ENCODE peak calls at places on chromosome 1, in five cellular contexts. R is A549, G is body of pancreas, X is adrenal gland, E is lower leg skin. V is an unnamed sample.

GRCh38 chr1:220764757-220765156 is 16.6 kb downstream of the MTARC2 start:
- DNase-seq in R (no peak), G (no peak), X (no peak), E (no peak), V (no peak)

GRCh38 chr1:113453771-113454083 is 63.4 kb downstream of the MAGI3 start:
- DNase-seq in R (no peak), G (no peak), X (no peak), E (no peak), V (peak; percentile 6)

GRCh38 chr1:30757976-30758688 is 558 bp upstream of the LAPTM5 start:
- DNase-seq in R (no peak), G (no peak), X (no peak), E (no peak), V (peak; percentile 64)

GRCh38 chr1:66388918-66389317 is 145.0 kb upstream of the SGIP1 start:
- DNase-seq in R (no peak), G (no peak), X (no peak), E (no peak), V (no peak)

GRCh38 chr1:177950506-177950905 is 19.4 kb downstream of the SEC16B start:
- DNase-seq in R (no peak), G (no peak), X (no peak), E (no peak), V (no peak)

GRCh38 chr1:227666286-227666685 is 68.8 kb downstream of the JMJD4 start:
- DNase-seq in R (no peak), G (no peak), X (no peak), E (no peak), V (no peak)

GRCh38 chr1:27605796-27606707 is 2.1 kb upstream of the AHDC1 start:
- DNase-seq in R (peak; percentile 26), G (peak; percentile 57), X (peak; percentile 70), E (no peak), V (peak; percentile 79)

GRCh38 chr1:181033128-181033798 is 520 bp upstream of the MR1 start:
- DNase-seq in R (no peak), G (peak; percentile 34), X (peak; percentile 57), E (peak; percentile 88), V (no peak)

GRCh38 chr1:240611619-240612490 is at the start of gene GREM2:
- DNase-seq in R (peak; percentile 31), G (peak; percentile 27), X (peak; percentile 42), E (peak; percentile 88), V (no peak)

GRCh38 chr1:48036693-48037386 is 39.7 kb upstream of the TRABD2B start:
- DNase-seq in R (no peak), G (no peak), X (no peak), E (peak; percentile 54), V (no peak)

GRCh38 chr1:207619833-207620572 is 24.9 kb upstream of the CR1L start:
- DNase-seq in R (peak; percentile 28), G (peak; percentile 25), X (peak; percentile 28), E (no peak), V (peak; percentile 77)

GRCh38 chr1:77459881-77460280 is 178.1 kb downstream of the AK5 start:
- DNase-seq in R (no peak), G (no peak), X (no peak), E (no peak), V (no peak)

GRCh38 chr1:94608142-94608851 is 66.7 kb upstream of the F3 start:
- DNase-seq in R (peak; percentile 33), G (peak; percentile 73), X (no peak), E (no peak), V (no peak)

GRCh38 chr1:181090653-181091126 is 2.2 kb downstream of the IER5 start:
- DNase-seq in R (no peak), G (no peak), X (no peak), E (peak; percentile 43), V (peak; percentile 82)

GRCh38 chr1:26861889-26862371 is 1.0 kb upstream of the SFN start:
- DNase-seq in R (no peak), G (no peak), X (no peak), E (no peak), V (no peak)

GRCh38 chr1:225250432-225250831 is 177.4 kb downstream of the LBR start:
- DNase-seq in R (no peak), G (no peak), X (no peak), E (no peak), V (no peak)

DNA sequence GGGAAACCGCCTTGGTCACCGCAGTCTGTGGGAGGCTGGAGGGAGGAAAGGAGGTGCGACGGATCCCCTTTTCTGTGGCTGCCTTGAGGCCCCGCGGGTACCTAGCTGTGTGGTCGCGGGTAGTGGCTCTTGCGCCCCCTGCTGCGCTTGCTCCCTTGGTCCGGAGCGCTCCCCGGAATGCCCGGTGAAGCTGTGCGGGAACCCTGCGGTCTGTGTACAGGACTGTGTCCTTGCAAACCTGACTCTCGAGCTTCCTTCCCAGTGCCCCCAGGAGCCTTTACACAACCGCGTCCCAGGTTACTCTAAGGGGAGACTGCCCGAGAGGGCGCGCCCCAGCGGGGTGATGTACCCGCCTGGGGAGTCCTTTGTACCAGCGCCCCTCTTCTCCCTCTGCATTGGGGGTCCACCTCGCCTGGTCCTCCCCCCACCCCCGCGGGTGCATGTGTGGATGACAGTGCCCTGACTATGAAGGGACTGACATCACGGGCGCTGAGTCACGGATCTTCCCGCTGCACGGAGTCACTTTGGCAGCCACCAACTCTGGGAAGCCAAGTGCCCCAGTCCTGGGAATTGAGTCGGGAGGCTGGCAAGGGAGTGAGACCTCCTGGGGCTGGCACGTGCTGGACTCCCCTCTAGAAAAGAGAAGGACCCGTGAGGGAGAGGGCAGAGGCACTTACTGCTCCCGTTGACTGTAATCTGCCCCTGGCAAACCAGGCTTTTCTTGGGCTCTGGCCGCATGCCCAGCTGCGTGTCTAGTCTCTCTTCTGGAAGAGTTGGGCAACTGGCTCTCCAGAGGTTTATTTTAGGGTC is 824 bp downstream of the IL6R start:
- DNase-seq in R (peak; percentile 55), G (peak; percentile 80), X (peak; percentile 94), E (peak; percentile 97), V (peak; percentile 56)
- TF ChIP-seq POLR2A in R (no peak), G (no peak), X (peak; percentile 83), E (no peak), V (no peak)

GRCh38 chr1:147669475-147670318 is 627 bp downstream of the ACP6 start:
- DNase-seq in R (peak; percentile 52), G (peak; percentile 65), X (peak; percentile 54), E (peak; percentile 87), V (peak; percentile 50)
- TF ChIP-seq POLR2A in R (no peak), G (no peak), X (no peak), E (no peak), V (no peak)

GRCh38 chr1:29391362-29391880 is 155.1 kb downstream of the PTPRU start:
- DNase-seq in R (no peak), G (no peak), X (no peak), E (no peak), V (no peak)

GRCh38 chr1:29389533-29390041 is 153.3 kb downstream of the PTPRU start:
- DNase-seq in R (no peak), G (no peak), X (no peak), E (peak; percentile 31), V (no peak)

GRCh38 chr1:29390075-29390474 is 153.8 kb downstream of the PTPRU start:
- DNase-seq in R (no peak), G (no peak), X (no peak), E (peak; percentile 26), V (no peak)

GRCh38 chr1:29392036-29392435 is 155.7 kb downstream of the PTPRU start:
- DNase-seq in R (no peak), G (no peak), X (no peak), E (peak; percentile 72), V (no peak)

GRCh38 chr1:29390491-29391361 is 154.4 kb downstream of the PTPRU start:
- DNase-seq in R (no peak), G (no peak), X (no peak), E (peak; percentile 61), V (no peak)
- TF ChIP-seq POLR2A in R (no peak), G (no peak), X (no peak), E (no peak), V (no peak)

GRCh38 chr1:8274396-8274795 is 43.5 kb upstream of the SLC45A1 start:
- DNase-seq in R (no peak), G (peak; percentile 54), X (no peak), E (no peak), V (no peak)
- TF ChIP-seq POLR2A in R (no peak), G (no peak), X (no peak), E (no peak), V (no peak)

DNA sequence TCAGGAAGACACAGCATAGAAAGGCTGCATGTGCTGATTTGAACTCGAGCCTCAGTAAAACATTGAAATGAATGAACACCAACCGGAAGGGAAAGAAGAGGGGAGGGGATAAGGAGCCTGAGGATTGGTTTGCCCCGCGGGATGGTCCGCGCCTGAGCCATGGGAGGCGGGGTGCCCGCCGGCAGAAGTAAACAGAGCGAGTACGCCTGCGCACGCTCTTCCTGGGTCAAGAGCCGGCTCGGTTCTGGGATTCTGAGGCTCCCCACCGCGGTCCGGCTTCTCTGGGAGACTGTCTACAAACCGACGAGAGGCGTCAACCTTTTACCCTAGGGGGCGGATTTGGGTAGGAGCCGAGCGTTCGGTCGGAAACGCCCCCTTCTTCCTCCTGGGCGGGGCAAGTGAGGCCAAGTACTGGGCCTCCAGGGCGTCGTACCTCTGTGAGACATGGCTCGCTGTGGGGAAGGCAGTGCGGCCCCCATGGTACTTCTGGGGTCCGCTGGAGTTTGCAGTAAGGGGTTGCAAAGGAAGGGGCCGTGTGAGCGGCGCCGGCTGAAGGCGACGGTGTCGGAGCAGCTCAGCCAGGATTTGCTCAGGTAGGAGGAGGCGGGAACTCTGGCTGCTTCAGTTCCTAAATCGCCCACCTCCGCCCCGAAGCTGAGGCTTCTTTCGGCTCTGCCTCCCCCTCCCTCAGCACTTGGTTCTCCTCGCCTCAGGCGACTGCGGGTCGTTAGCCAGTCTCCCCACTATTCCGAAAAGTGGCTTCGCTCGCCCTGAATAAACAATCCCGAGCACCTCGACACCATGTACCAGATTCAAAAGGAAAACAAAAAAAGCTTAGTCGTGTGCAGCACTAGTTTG is at the start of gene BTBD8:
- DNase-seq in R (peak; percentile 55), G (peak; percentile 85), X (peak; percentile 91), E (peak; percentile 97), V (peak; percentile 92)
- TF ChIP-seq POLR2A in R (peak; percentile 27), G (peak; percentile 77), X (peak; percentile 74), E (no peak), V (peak; percentile 66)

DNA sequence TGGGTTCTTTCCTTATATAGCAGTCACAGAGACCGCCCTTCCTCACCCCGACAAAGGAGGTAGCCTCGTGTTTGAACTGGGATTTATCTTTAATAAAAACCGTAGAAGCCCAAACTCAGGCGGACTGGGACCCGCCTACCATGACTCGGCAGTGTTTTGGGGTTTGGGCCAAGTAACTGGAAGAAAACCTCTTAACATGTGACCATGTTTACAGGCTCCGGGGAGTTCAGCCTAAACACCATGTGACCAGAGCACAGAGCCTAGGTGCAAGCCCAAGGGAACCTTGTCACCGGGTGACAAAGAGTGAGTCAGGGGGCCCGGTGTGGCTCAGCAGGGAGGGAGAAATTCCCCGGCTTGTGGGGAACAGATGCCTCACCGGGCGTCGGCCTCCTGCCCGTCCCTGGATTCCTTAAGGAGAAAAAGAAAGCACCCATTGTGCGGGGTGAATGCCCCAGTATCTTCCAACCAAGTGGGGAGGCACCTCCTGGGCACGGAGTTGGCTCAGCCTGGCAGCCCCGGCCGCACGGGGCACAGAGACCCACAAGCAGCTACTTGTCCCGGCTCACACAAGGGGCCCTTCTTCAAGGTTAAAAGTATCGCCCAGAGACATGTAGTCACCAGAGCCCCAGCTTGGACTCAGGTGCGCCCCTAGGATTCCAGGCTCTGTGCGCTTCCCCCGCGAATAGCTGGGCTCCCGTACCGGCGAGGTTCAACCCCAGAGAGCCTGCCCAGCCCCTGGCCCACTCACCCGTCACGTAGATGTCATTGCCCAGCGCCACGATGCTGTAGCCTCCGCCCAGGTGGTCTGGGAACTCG is 1.4 kb downstream of the KLHL21 start:
- DNase-seq in R (peak; percentile 77), G (peak; percentile 94), X (peak; percentile 94), E (peak; percentile 96), V (peak; percentile 98)
- TF ChIP-seq POLR2A in R (no peak), G (peak; percentile 92), X (peak; percentile 95), E (peak; percentile 7), V (peak; percentile 91)